ENCODE peak calls at places on chromosomes 11 and 22, in four cellular contexts. P is kidney, M is DND-41, L is MM.1S. Q is an unnamed sample.

GRCh38 chr11:108726077-108726800 is 61.4 kb downstream of the DDX10 start:
- DNase-seq in P (no peak), M (no peak), L (no peak), Q (no peak)

GRCh38 chr11:73382747-73383146 is 6.5 kb downstream of the RELT start:
- DNase-seq in M (no peak), L (no peak), P (no peak), Q (no peak)

GRCh38 chr11:75475767-75476650 is 43.0 kb upstream of the KLHL35 start:
- DNase-seq in L (no peak), M (no peak), P (peak), Q (no peak)

GRCh38 chr11:77548552-77549439 is 41.0 kb upstream of the AQP11 start:
- DNase-seq in M (no peak), P (no peak), L (peak), Q (no peak)

GRCh38 chr11:69127091-69127850 is 28.5 kb upstream of the SMIM38 start:
- DNase-seq in P (peak), M (no peak), L (no peak), Q (peak)

GRCh38 chr11:45333506-45333971 is 47.4 kb upstream of the SYT13 start:
- DNase-seq in P (no peak), L (peak), M (no peak), Q (peak)

GRCh38 chr11:34356918-34357645 is 728 bp downstream of the ABTB2 start:
- DNase-seq in P (peak), M (no peak), L (peak), Q (peak)

GRCh38 chr11:116694815-116695590 is 77.8 kb downstream of the BUD13 start:
- DNase-seq in L (no peak), P (no peak), M (no peak), Q (no peak)

GRCh38 chr11:133230446-133230845 is 301.9 kb downstream of the OPCML start:
- DNase-seq in P (no peak), M (no peak), L (no peak), Q (no peak)

GRCh38 chr11:86814775-86815174 is 14.4 kb downstream of the PRSS23 start:
- DNase-seq in L (no peak), P (no peak), M (no peak), Q (peak)

GRCh38 chr11:44755553-44756505 is 29.1 kb downstream of the TSPAN18 start:
- DNase-seq in L (no peak), M (no peak), P (no peak), Q (no peak)

GRCh38 chr11:110856993-110857812 is 145.0 kb upstream of the ARHGAP20 start:
- DNase-seq in L (no peak), M (no peak), P (no peak), Q (peak)

GRCh38 chr22:17706451-17706900 is 67.8 kb downstream of the BID start:
- DNase-seq in L (peak), M (peak), P (no peak), Q (peak)

GRCh38 chr11:66976048-66976467 is 954 bp downstream of the C11orf86 start:
- DNase-seq in L (no peak), M (peak), P (no peak), Q (no peak)

GRCh38 chr11:78203184-78203583 is 14.5 kb downstream of the USP35 start:
- DNase-seq in M (peak), P (no peak), L (no peak), Q (no peak)

GRCh38 chr11:77423624-77424023 is 50.3 kb downstream of the PAK1 start:
- DNase-seq in M (no peak), L (no peak), P (no peak), Q (no peak)

GRCh38 chr22:37996515-37997246 is 12.3 kb upstream of the SOX10 start:
- DNase-seq in L (no peak), P (no peak), M (no peak), Q (no peak)

GRCh38 chr11:126268708-126269579 is at the start of the genes FOXRED1 and SRPRA:
- DNase-seq in P (peak), L (peak), M (peak), Q (peak)

GRCh38 chr11:64803846-64804345 is 882 bp upstream of the MAP4K2 start:
- DNase-seq in L (no peak), P (no peak), M (peak), Q (no peak)

GRCh38 chr11:43580735-43581369 is 99.7 kb upstream of the HSD17B12 start:
- DNase-seq in M (no peak), L (no peak), P (peak), Q (no peak)

GRCh38 chr22:29041408-29041807 is 20.2 kb downstream of the C22orf31 start:
- DNase-seq in L (no peak), P (no peak), M (no peak), Q (peak)

GRCh38 chr22:37370306-37370979 is 56.8 kb downstream of the ELFN2 start:
- DNase-seq in P (no peak), M (peak), L (peak), Q (no peak)

DNA sequence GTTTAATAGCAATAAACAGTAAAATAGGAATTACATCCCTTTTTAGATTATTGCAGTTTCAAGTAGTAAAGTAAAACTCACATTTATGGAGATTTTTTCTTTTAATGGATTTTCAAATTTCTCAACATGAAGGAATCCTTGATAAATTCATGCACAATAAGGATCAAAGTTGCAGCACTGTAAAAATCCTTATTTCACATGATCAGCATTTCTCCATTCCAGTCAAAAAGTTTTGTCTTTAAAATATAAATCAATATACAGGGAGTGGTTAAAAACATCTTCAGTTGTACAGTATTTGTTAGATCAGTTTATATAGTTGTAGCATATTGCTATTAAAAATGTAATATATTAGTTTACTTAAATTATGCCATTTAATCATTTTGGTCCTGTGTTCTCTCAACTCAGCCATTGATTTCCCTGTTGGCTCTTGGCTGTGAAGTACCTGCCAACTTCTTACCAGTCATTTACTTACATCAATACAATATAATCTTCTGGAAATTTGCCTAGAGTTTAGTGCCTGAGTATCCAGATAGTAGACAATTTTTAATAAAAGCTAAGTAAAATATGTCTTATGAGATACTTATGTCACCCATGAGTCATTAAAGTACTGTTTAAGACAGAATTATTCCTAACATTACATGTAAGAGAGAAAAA is 12.1 kb downstream of the ELP4 start:
- DNase-seq in L (no peak), M (no peak), P (no peak), Q (no peak)
- H3K9ac ChIP-seq in L (no peak), M (no peak), P (no peak), Q (no peak)

GRCh38 chr11:40294343-40294723 is 1165.1 kb downstream of the LRRC4C start:
- DNase-seq in L (no peak), M (no peak), P (peak), Q (no peak)

GRCh38 chr11:40295466-40295865 is 1164.0 kb downstream of the LRRC4C start:
- DNase-seq in L (no peak), P (no peak), M (no peak), Q (no peak)

GRCh38 chr11:40293655-40294342 is 1165.7 kb downstream of the LRRC4C start:
- DNase-seq in M (peak), P (peak), L (peak), Q (peak)

GRCh38 chr11:40291304-40292100 is 1168.0 kb downstream of the LRRC4C start:
- DNase-seq in P (no peak), L (no peak), M (no peak), Q (no peak)

DNA sequence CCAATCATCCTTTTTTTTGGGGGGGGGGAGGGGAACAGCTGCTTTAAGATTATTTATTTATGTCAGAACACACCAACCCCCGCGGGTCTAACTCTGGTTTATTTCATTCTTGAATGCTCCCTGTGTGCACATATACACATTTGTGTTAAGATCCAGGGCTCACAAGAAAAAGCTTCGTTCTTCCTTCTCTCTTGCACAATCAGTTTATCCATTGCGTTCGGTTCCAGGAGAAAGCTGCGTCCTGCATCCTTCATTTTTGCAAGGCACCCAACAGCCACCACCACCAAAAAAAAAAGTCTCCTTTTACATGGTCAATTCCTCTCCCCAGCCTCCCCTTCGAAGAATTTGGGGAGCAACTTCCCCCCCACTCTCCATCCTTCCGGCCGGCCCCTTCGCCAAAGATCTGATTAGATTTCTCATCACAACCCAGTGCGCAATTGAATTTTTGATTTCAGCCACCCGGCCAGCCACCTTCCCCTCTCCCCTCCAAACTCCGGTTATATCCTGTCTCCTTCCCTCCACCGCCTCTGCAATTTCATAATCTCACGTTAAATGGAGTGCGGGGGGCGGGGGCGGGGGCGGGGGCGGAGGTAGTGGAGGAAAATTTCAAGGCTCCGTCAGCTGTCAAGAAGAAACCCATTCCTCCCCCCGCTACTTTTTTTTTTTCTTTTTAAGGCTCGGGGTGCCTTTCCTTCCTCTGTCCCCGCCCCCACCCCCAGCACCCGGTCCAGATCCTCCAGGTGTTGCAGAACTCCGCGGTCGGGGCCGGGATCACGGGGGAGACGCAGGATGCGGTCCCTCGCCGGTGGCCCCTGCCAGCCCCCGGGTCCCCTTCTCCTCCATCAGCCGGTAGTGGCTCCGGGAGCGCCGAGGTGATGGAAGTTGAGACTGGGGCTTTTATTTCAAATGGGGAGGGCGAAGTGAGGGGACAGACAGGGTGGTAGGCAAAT is 1166.5 kb downstream of the LRRC4C start:
- DNase-seq in L (no peak), P (peak), M (no peak), Q (no peak)
- H3K9ac ChIP-seq in L (no peak), P (no peak), M (no peak), Q (peak)

GRCh38 chr22:42887114-42887513 is 30.0 kb upstream of the ARFGAP3 start:
- DNase-seq in M (no peak), L (no peak), P (no peak), Q (no peak)

GRCh38 chr22:42885446-42885845 is 28.4 kb upstream of the ARFGAP3 start:
- DNase-seq in M (no peak), L (no peak), P (no peak), Q (no peak)

GRCh38 chr22:42883121-42883520 is 26.0 kb upstream of the ARFGAP3 start:
- DNase-seq in L (no peak), M (no peak), P (no peak), Q (no peak)

GRCh38 chr22:42883970-42884369 is 26.9 kb upstream of the ARFGAP3 start:
- DNase-seq in M (no peak), L (no peak), P (no peak), Q (no peak)

GRCh38 chr22:42884616-42885375 is 27.7 kb upstream of the ARFGAP3 start:
- DNase-seq in M (no peak), P (no peak), L (no peak), Q (no peak)
- H3K9ac ChIP-seq in M (no peak), P (no peak), L (no peak), Q (no peak)

GRCh38 chr11:134382257-134382656 is 29.8 kb downstream of the B3GAT1 start:
- DNase-seq in P (no peak), M (no peak), L (no peak), Q (no peak)
- H3K9ac ChIP-seq in P (no peak), M (no peak), L (no peak), Q (no peak)

GRCh38 chr11:787084-787675 is 2.7 kb downstream of the CEND1 start:
- DNase-seq in M (no peak), L (no peak), P (no peak), Q (no peak)

GRCh38 chr11:786235-787083 is 3.4 kb downstream of the CEND1 start:
- DNase-seq in M (no peak), P (no peak), L (no peak), Q (no peak)

GRCh38 chr11:779955-780532 is 2.8 kb upstream of the GATD1 start:
- DNase-seq in P (peak), M (no peak), L (no peak), Q (no peak)

GRCh38 chr11:782264-783174 is 5.2 kb upstream of the GATD1 start:
- DNase-seq in P (no peak), L (no peak), M (no peak), Q (no peak)

GRCh38 chr11:783581-784015 is 6.3 kb downstream of the CEND1 start:
- DNase-seq in M (no peak), L (no peak), P (peak), Q (peak)
- H3K9ac ChIP-seq in M (no peak), L (no peak), P (no peak), Q (peak)

DNA sequence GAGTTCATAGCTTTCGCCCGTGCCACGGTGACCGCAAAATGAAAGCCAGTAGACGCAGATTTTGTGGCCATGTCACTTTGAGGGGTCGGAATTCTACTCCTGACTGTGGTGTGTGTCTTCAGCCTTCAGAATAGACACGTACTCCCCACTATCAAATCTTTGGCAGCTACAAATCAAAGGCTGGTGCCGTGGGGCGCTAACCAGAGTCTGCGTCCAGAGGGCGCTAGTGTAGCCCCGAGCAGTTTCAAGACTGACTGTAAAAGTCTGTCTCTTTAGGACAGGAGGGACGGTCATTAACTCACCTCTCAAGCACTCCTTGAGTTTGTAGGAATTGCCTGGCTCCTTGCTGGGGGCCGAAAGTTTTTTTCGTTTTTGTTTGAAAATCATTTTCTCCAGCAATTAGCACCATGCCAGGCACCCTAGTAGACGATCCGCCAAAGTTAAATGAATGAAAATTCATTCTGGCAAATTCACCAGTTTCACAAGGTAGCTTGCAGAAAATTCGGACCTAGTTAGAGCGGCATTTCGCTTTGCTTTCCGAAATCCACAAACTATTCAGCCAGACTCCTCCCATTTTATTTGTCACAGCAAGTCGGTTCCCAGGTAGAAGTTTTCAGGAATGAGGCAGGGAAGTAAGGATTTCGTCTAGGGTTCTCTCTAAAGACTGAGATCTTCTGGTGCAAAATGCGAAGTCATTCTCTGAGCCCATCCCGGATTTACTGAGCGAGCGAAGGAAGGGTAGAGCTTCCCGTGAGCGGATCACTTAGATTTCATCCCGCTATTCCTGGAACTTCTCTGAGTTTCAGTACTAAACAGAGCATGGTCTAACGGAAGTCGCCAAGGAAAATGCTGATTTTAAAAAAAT is 2.8 kb upstream of the CALCA start:
- DNase-seq in L (peak), P (no peak), M (no peak), Q (peak)
- H3K9ac ChIP-seq in L (no peak), P (no peak), M (no peak), Q (no peak)

GRCh38 chr11:118841469-118842222 is 42.0 kb upstream of the CXCR5 start:
- DNase-seq in P (no peak), M (peak), L (peak), Q (no peak)
- H3K9ac ChIP-seq in P (no peak), M (no peak), L (no peak), Q (no peak)

Q was measured in astrocyte.